ENCODE peak calls at places on chromosome 16, in ten cellular contexts. B is fibroblast of lung, Z is BE2C, E is neural progenitor cell, W is keratinocyte, R is esophagus squamous epithelium, V is HCT116, L is heart left ventricle, P is hepatocyte, Y is NB4. N is an unnamed sample.

GRCh38 chr16:24482681-24483202 is 56.6 kb upstream of the RBBP6 start:
- DNase-seq in B (no peak), P (no peak), V (no peak), W (no peak), L (no peak), Z (no peak), E (peak), Y (no peak), R (no peak), N (no peak)

GRCh38 chr16:17972460-17972943 is 364.0 kb downstream of the NPIPA8 start:
- DNase-seq in V (no peak), L (no peak), B (no peak), Z (peak), P (no peak), E (no peak), R (no peak), W (no peak), Y (no peak), N (no peak)

GRCh38 chr16:3542153-3542550 is 35.1 kb downstream of the NLRC3 start:
- DNase-seq in V (no peak), B (no peak), R (no peak), L (no peak), Y (no peak), P (no peak), W (no peak), E (no peak), Z (no peak), N (no peak)

GRCh38 chr16:54361246-54361645 is 74.7 kb upstream of the IRX3 start:
- DNase-seq in B (no peak), L (no peak), Z (no peak), Y (no peak), R (no peak), E (no peak), V (no peak), W (no peak), P (no peak), N (no peak)

GRCh38 chr16:4096509-4096908 is 19.7 kb downstream of the ADCY9 start:
- DNase-seq in V (no peak), Y (no peak), R (no peak), P (no peak), W (no peak), L (no peak), B (no peak), E (no peak), Z (no peak), N (no peak)

GRCh38 chr16:65783709-65784474 is 582.6 kb upstream of the CDH5 start:
- DNase-seq in V (no peak), R (no peak), Z (no peak), E (no peak), P (no peak), B (no peak), W (no peak), Y (no peak), L (no peak), N (no peak)

GRCh38 chr16:56812884-56813283 is 52.1 kb upstream of the SLC12A3 start:
- DNase-seq in L (no peak), W (no peak), V (no peak), Y (no peak), E (no peak), Z (no peak), P (no peak), R (no peak), B (peak), N (peak)

GRCh38 chr16:24036614-24037013 is 200.8 kb downstream of the PRKCB start:
- DNase-seq in B (peak), W (no peak), E (peak), Y (peak), R (no peak), P (peak), Z (peak), L (no peak), V (peak), N (peak)

GRCh38 chr16:20976568-20976967 is 76.0 kb downstream of the LYRM1 start:
- DNase-seq in Y (peak), L (no peak), W (no peak), B (no peak), V (no peak), Z (no peak), R (no peak), P (no peak), E (no peak), N (no peak)

GRCh38 chr16:981695-982151 is at the start of gene SOX8:
- DNase-seq in W (no peak), Y (no peak), V (no peak), E (peak), R (no peak), Z (no peak), B (no peak), P (peak), L (peak), N (no peak)

GRCh38 chr16:81431554-81432353 is 12.9 kb upstream of the CMIP start:
- DNase-seq in V (no peak), B (peak), P (no peak), R (no peak), Z (no peak), L (no peak), W (no peak), E (peak), Y (peak), N (peak)

GRCh38 chr16:85720319-85720637 is 30.6 kb downstream of the C16orf74 start:
- DNase-seq in Z (no peak), R (no peak), Y (no peak), E (no peak), V (no peak), L (no peak), W (peak), P (no peak), B (no peak), N (no peak)

DNA sequence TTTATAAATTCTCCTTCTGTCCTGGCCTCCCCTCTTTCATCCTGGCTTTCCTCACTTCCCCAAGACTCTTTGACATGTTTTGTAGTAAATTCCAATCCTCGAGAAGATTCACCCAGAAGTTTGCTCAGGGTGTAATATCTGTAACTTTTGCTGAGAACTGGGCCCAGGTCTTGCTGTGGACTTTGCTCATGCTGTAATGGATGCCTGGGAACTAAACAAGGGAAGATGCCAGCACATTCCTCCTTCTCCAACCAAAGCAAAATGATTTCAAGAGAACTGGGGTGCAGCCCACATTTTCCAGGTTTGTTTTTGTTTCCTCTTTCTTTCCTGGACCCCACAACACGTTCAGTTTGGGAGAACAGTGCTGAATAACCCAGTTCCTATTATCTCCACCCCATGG is 6.6 kb upstream of the SALL1 start:
- DNase-seq in Z (no peak), W (no peak), E (no peak), Y (no peak), R (no peak), V (no peak), B (no peak), P (no peak), L (no peak), N (no peak)
- TF ChIP-seq CTCF in Z (no peak), W (no peak), E (no peak), Y (no peak), R (no peak), V (no peak), B (no peak), P (no peak), L (no peak), N (no peak)

DNA sequence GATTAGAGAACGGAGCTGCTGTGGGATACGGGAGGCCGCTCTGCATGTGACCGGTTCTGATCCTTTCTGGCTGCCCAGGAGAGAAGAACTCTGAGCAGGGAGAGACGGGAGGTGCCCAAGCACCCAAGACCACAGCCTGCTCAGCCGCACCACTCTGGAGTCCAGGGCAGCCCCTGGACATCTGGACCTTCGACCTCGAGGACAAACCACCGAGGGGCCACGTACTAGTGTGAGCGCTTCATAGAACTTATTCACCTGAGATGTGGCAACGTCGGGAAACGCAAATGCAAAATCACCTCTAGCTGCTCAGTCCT is 5.9 kb downstream of the RNF166 start:
- DNase-seq in E (no peak), R (no peak), V (no peak), Y (no peak), L (no peak), P (no peak), W (no peak), Z (no peak), B (no peak), N (no peak)
- H3K4me3 ChIP-seq in E (no peak), R (no peak), V (no peak), Y (no peak), L (no peak), P (no peak), W (no peak), Z (no peak), B (no peak), N (no peak)

DNA sequence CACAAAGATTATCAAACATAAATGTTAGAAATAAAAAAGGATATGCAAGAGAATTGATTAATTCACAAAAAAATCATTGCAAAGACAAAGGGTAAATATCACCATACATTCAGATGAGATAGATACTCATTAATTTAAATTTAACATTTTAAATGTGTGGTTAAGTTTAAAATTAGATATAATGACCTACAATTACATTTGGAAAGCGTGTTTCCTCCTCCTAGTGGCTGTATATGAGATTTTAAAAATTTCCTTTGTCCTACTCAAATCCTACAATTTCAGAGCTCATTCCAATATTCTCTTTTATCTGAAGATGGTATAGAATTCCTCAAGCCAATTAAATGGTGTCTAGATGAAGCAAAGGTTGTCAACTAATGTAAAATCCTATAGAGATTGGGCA is 169.2 kb upstream of the CDH8 start:
- DNase-seq in V (no peak), R (no peak), L (no peak), E (no peak), P (no peak), Y (no peak), W (no peak), B (no peak), Z (no peak), N (no peak)
- TF ChIP-seq CTCF in V (no peak), R (no peak), L (no peak), E (peak), P (no peak), Y (no peak), W (no peak), B (no peak), Z (peak), N (no peak)

DNA sequence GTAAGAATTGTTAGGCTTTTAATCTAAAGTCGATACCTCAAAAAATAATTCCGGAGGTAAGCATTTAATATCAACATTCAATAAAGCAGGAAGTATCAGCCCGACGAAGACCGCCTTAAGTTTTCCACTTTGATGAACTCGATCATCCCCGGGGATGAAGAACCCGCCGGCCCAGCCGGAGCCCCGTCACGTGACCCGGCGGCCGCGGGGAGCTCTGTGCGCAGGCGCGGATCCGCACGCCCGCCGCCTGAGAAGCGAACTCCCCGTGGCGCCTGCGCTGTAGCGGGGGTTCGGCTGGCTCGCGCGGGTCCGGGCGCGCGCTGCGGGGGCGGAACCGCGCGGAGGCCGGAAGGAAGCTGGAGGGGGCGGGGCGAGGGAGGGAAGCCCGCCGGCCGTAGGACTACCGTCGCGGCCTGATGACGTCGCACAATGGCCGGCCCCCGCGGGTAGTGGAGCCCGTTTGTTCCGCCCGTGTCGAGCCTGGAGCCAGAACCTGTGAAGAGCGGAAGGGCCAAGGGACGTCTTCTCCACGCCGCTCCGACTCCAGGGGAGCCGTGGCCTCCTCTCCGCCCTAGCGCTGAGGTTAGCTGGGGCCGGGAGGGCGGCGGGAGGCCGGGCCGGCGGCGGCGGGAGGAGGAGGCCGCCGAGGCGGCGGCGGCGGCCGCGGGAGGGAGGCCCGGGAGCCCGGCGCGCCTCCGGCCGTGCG is at the start of gene ZC3H18:
- DNase-seq in B (peak), Z (peak), E (peak), R (peak), L (peak), V (peak), Y (peak), P (peak), W (peak), N (peak)
- H3K4me3 ChIP-seq in B (peak), Z (peak), E (peak), R (peak), L (peak), V (peak), Y (peak), P (peak), W (peak), N (peak)

GRCh38 chr16:30482366-30482765 is 9.8 kb downstream of the ITGAL start:
- DNase-seq in P (no peak), E (no peak), Y (no peak), V (peak), W (no peak), R (no peak), B (no peak), L (no peak), Z (no peak), N (peak)
- TF ChIP-seq CTCF in P (no peak), E (peak), Y (no peak), V (peak), W (peak), R (peak), B (peak), L (no peak), Z (peak), N (peak)

DNA sequence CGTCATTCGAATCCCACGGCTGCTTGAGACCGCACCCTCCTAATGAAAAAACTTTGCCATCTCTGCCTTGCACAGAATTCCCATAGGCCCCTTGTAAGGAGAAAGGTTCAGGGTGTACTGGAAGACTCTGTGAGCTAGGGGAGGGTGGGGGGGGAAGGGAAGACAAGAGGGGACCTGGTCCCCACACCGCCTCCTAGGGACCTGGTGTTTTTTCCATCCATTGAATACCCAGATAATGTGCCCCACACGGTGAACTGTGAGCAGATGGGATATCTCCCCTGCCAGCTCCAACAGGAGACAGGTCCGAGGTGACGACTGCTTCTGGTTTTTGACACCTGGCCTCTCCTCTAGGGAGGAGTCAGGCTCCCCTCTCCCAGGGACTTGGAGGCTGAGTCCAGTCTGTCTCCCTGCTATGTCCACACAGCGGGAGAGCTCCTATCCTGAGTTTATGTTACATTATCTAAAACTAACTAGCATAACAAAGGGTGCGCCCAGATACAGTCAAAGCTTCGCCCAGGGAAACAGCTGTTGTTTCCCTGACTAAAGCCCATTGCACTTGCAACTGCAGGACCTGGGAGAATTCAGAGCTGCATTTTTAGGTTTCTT is 1.8 kb downstream of the MARVELD3 start:
- DNase-seq in P (no peak), W (no peak), Z (no peak), V (no peak), B (no peak), L (no peak), E (peak), Y (no peak), R (no peak), N (no peak)
- H3K4me3 ChIP-seq in P (no peak), W (no peak), Z (no peak), V (peak), B (no peak), L (no peak), E (no peak), Y (no peak), R (no peak), N (no peak)

DNA sequence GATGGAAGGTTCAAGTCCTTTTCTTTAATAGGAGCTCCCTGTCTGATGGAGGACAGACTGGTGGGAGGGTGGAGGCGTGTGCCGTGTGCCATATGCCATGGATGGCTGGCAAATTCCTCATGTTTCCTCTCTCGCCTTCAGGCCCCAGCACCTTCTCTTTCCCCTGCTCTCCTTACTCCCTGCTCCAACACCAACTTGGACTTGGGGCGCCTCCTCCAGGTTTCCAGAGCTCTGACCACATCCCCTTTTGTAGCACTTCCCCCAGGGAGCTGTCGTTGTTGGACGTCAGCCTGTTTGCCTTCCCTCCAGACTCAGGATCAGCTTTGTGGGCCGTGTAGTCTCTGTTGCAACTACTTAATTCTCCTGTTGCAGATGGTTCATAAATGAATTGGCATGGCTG is 30.7 kb downstream of the TMC7 start:
- DNase-seq in R (no peak), Z (no peak), E (no peak), V (no peak), L (no peak), B (no peak), P (no peak), Y (peak), W (no peak), N (peak)
- TF ChIP-seq CTCF in R (no peak), Z (no peak), E (no peak), V (no peak), L (no peak), B (no peak), P (no peak), Y (peak), W (no peak), N (no peak)

N was measured in fibroblast of mammary gland.